ENCODE peak calls at places on chromosome 11, in five cellular contexts. P, T, V, I and E are unnamed samples.

GRCh38 chr11:58493676-58494075 is 14.2 kb downstream of the OR5B21 start:
- DNase-seq in P (no peak), T (no peak), V (no peak), I (no peak), E (no peak)

GRCh38 chr11:70504246-70505020 is 106.1 kb downstream of the CTTN start:
- DNase-seq in P (no peak), T (no peak), V (no peak), I (no peak), E (no peak)

GRCh38 chr11:125685228-125685627 is 4.6 kb upstream of the ACRV1 start:
- DNase-seq in P (no peak), T (no peak), V (no peak), I (no peak), E (no peak)

GRCh38 chr11:67288452-67289225 is 464 bp upstream of the ANKRD13D start:
- DNase-seq in P (peak; percentile 94), T (peak; percentile 97), V (peak; percentile 94), I (peak; percentile 54), E (peak; percentile 59)

GRCh38 chr11:46270707-46271106 is 6.8 kb upstream of the CREB3L1 start:
- DNase-seq in P (no peak), T (no peak), V (no peak), I (no peak), E (no peak)

GRCh38 chr11:2862950-2863618 is 22.5 kb downstream of the CDKN1C start:
- DNase-seq in P (no peak), T (peak; percentile 56), V (no peak), I (no peak), E (no peak)

GRCh38 chr11:19578871-19579270 is 133.8 kb upstream of the NAV2 start:
- DNase-seq in P (no peak), T (no peak), V (no peak), I (no peak), E (no peak)

GRCh38 chr11:35305670-35306382 is 113.5 kb downstream of the SLC1A2 start:
- DNase-seq in P (no peak), T (peak; percentile 64), V (peak; percentile 45), I (peak; percentile 13), E (no peak)

GRCh38 chr11:123166095-123166559 is 28.9 kb downstream of the CLMP start:
- DNase-seq in P (peak; percentile 90), T (peak; percentile 96), V (peak; percentile 21), I (no peak), E (peak; percentile 75)

GRCh38 chr11:64339754-64340408 is at the start of gene CCDC88B:
- DNase-seq in P (peak; percentile 45), T (no peak), V (peak; percentile 93), I (no peak), E (no peak)

GRCh38 chr11:9784602-9785315 is 120.9 kb downstream of the SWAP70 start:
- DNase-seq in P (no peak), T (no peak), V (no peak), I (no peak), E (no peak)

GRCh38 chr11:32630844-32631243 is 47.2 kb downstream of the EIF3M start:
- DNase-seq in P (no peak), T (no peak), V (no peak), I (no peak), E (no peak)

GRCh38 chr11:128208329-128209220 is 378.8 kb downstream of the ETS1 start:
- DNase-seq in P (no peak), T (peak; percentile 69), V (no peak), I (peak; percentile 57), E (peak; percentile 74)

GRCh38 chr11:126186031-126186698 is 25.3 kb downstream of the RPUSD4 start:
- DNase-seq in P (peak; percentile 77), T (no peak), V (no peak), I (no peak), E (no peak)

GRCh38 chr11:15852179-15852578 is 504.2 kb downstream of the SOX6 start:
- DNase-seq in P (no peak), T (no peak), V (no peak), I (peak; percentile 19), E (no peak)

GRCh38 chr11:34176980-34177319 is 71.5 kb downstream of the NAT10 start:
- DNase-seq in P (no peak), T (no peak), V (no peak), I (no peak), E (no peak)

GRCh38 chr11:86313793-86314192 is 11.8 kb downstream of the HIKESHI start:
- DNase-seq in P (no peak), T (no peak), V (no peak), I (no peak), E (no peak)

GRCh38 chr11:116605543-116605942 is 167.2 kb downstream of the BUD13 start:
- DNase-seq in P (no peak), T (no peak), V (peak; percentile 29), I (peak; percentile 32), E (no peak)

GRCh38 chr11:10387209-10388083 is 67.6 kb upstream of the AMPD3 start:
- DNase-seq in P (peak; percentile 88), T (no peak), V (no peak), I (no peak), E (peak; percentile 71)

GRCh38 chr11:79418241-79418640 is 22.6 kb downstream of the TENM4 start:
- DNase-seq in P (no peak), T (no peak), V (no peak), I (no peak), E (no peak)

GRCh38 chr11:36015806-36016205 is 71.9 kb downstream of the LDLRAD3 start:
- DNase-seq in P (peak; percentile 82), T (no peak), V (no peak), I (no peak), E (no peak)

GRCh38 chr11:118953265-118953664 is 2.8 kb upstream of the UPK2 start:
- DNase-seq in P (no peak), T (peak; percentile 20), V (no peak), I (no peak), E (no peak)

GRCh38 chr11:87324817-87325489 is 287.2 kb downstream of the TMEM135 start:
- DNase-seq in P (no peak), T (peak; percentile 46), V (no peak), I (no peak), E (no peak)

GRCh38 chr11:110338684-110339083 is 42.3 kb upstream of the RDX start:
- DNase-seq in P (no peak), T (no peak), V (no peak), I (no peak), E (no peak)

GRCh38 chr11:15897211-15897960 is 459.0 kb downstream of the SOX6 start:
- DNase-seq in P (no peak), T (peak; percentile 76), V (no peak), I (no peak), E (no peak)

GRCh38 chr11:24617856-24618255 is 121.0 kb downstream of the LUZP2 start:
- DNase-seq in P (no peak), T (no peak), V (no peak), I (no peak), E (no peak)

GRCh38 chr11:35145249-35145648 is 6.3 kb downstream of the CD44 start:
- DNase-seq in P (no peak), T (peak; percentile 60), V (no peak), I (no peak), E (no peak)

DNA sequence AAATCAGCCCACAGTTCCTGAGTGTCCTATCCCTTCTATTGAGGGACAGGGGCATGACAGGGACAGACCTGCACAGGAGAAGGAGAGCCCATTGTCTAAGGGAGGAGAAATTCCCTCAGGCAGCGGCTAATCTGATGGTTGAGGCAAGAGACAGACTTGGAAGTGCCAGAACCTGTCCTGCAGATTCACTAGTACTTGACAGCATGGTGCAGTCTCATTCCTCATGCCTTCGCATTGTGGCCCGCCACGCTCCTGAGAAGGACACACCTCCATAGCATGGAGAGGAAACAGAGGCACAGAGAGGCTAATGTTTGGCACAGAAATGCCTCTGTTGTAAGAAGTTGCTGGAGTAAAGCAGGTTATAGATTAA is 3.2 kb downstream of the P2RY6 start:
- DNase-seq in P (no peak), T (no peak), V (no peak), I (no peak), E (no peak)
- H3K4me3 ChIP-seq in P (no peak overlapping the region), T (no peak overlapping the region), V (no peak overlapping the region), I (no peak overlapping the region), E (no peak overlapping the region)

DNA sequence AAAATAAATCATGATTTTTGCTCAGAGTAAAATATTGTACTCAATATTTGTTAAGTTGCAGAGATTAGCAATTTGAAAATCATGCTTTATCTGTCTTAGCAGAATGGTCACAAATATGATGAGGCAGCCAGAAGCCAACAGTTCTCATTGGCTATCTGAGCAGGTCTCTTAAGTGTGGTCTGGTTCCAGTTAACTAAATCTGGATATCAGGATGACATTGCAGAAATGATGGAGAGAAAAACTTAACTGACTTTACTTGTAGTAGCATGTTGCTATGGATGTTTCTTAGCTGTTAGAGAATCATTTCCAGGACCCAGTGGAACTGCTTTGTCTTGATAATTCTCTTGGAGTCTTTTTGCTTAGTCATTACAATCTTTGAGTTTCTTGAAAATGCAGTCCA is 1070.3 kb downstream of the JRKL start:
- DNase-seq in P (no peak), T (no peak), V (no peak), I (no peak), E (no peak)
- H3K4me3 ChIP-seq in P (no peak overlapping the region), T (no peak overlapping the region), V (no peak overlapping the region), I (no peak overlapping the region), E (no peak overlapping the region)

DNA sequence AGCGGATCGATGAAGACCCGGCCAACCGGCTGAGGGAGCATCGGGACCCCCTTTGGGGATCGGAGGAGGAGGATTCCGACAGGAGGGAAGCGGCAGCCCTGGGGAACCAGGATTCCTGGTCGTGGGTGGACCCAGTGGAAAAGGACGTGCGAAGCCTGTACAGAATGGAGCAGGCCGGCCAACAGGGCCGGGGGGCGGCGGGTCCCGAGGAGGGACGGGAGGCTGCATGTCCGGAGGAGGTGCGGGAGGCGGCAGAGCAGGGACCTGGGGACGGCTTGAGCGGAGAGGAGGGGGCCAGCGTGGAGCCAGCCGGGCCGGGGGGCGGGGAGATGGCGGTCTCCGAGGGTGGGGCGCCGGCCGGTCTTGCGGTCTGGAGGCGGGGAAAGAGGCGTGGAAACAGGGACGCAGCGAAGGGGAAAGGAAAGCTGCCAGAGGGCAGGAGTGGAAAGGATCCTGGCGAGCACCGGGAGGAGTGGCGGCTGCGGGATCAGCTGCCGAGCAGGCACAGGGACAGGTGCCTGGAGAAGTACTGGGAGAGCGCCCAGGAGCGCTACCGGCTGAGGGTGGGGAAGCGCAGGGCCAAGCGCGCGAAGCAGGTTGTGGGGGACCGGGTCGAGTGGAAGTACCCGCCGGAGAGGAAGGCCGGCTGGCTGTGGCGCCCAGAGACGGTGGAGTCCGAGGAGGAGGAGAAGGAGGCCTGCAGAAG is at the start of gene ANO5:
- DNase-seq in P (peak; percentile 59), T (no peak), V (no peak), I (no peak), E (no peak)
- H3K4me3 ChIP-seq in P (peak within 1 kb of the TSS; percentile 57), T (peak within 1 kb of the TSS; percentile 50), V (no peak within 1 kb of the TSS), I (peak within 1 kb of the TSS; percentile 64), E (peak within 1 kb of the TSS; percentile 3)

DNA sequence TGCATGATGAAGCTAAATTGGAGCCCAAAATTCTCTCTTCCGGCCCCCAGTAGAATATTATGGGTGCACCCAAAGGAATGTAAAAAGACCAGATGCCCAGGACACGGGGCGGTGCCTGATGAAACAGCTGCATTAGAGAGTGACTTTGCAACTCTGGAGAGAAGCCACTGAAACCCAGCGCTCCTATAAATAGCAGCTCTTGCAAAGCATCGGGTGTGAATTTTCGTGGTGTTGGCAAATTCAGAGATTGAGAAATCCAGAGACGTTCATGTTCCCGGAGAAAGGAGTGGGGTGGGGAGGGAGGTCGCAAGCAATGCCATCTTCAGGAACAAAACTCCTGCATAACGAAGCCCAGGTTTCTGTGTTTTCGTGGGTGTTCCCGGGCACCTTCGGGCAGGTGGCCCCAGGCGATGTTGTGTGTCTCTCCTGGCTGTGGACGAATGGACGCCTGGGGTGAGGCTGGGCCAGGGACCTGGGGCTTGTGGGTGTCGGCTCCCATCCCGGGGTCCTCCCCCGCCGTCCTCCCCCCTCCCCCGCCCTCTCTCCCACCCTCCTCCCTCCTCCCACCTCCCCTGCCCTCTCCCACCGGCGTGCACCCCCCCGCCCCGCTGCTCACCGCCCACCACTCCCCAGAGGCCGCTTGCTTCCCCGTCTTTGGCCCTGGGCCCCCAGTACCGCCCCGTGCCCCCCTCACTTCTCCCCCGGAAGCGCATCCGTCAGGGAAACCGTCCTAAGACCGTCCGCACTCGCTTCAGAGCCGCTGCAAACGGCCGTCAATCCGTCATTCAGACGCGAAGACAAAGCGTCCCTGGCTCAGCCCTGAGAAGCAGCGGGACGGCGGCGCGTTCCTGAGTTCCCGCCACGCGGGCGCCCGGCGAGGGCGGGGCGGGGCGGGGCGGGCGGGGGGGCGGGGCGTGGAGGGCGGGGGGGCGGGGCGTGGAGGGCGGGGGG is 26.7 kb upstream of the TOLLIP start:
- DNase-seq in P (peak; percentile 76), T (peak; percentile 90), V (peak; percentile 73), I (no peak), E (peak; percentile 59)
- H3K4me3 ChIP-seq in P (peak overlapping the region; percentile 54), T (peak overlapping the region; percentile 11), V (peak overlapping the region; percentile 70), I (peak overlapping the region; percentile 36), E (peak overlapping the region; percentile 59)